ENCODE peak calls at places on chromosomes 1 and 21, in ten cellular contexts. A is transverse colon, Y is prostate gland, P is right lobe of liver, B is stomach, W is esophagus squamous epithelium, G is sigmoid colon, U is K562, D is IMR-90, T is tibial nerve. I is an unnamed sample. For H3K4me1, the result is how much of the 10 kb centered on the place peaks cover.

GRCh38 chr1:169985757-169986156 is 88.7 kb downstream of the KIFAP3 start:
- DNase-seq in A (no peak), T (no peak), D (no peak), G (no peak), W (no peak), Y (no peak), U (no peak), P (no peak), B (no peak), I (no peak)

GRCh38 chr1:205515781-205516253 is 11.3 kb downstream of the CDK18 start:
- DNase-seq in W (no peak), Y (no peak), G (peak), T (no peak), U (peak), B (no peak), A (peak), D (no peak), P (no peak), I (no peak)

GRCh38 chr1:156816561-156817328 is at the start of gene SH2D2A:
- DNase-seq in T (no peak), A (peak), D (peak), P (peak), W (peak), Y (no peak), B (peak), G (peak), U (peak), I (peak)

GRCh38 chr1:161100534-161100933 is 2.4 kb downstream of the KLHDC9 start:
- DNase-seq in P (no peak), Y (no peak), U (no peak), W (no peak), G (no peak), B (no peak), D (no peak), T (no peak), A (no peak), I (no peak)

GRCh38 chr1:203422116-203422515 is 53.5 kb upstream of the PRELP start:
- DNase-seq in G (no peak), A (no peak), D (no peak), B (no peak), Y (no peak), U (no peak), T (no peak), W (no peak), P (no peak), I (no peak)

GRCh38 chr1:2541619-2542246 is 11.7 kb upstream of the HES5 start:
- DNase-seq in W (no peak), Y (peak), A (peak), B (peak), P (no peak), T (no peak), D (no peak), U (peak), G (no peak), I (no peak)

GRCh38 chr1:80054129-80054528 is 1047.6 kb upstream of the ADGRL4 start:
- DNase-seq in A (no peak), D (peak), W (no peak), B (no peak), P (no peak), T (no peak), Y (no peak), U (peak), G (peak), I (no peak)

GRCh38 chr1:217534566-217534965 is 96.3 kb downstream of the GPATCH2 start:
- DNase-seq in A (no peak), B (no peak), T (no peak), Y (no peak), G (no peak), W (no peak), D (no peak), U (no peak), P (no peak), I (no peak)

GRCh38 chr1:227766015-227766634 is 30.9 kb downstream of the SNAP47 start:
- DNase-seq in W (no peak), G (no peak), T (no peak), P (no peak), A (peak), Y (no peak), U (no peak), D (peak), B (peak), I (no peak)

GRCh38 chr1:87594736-87595383 is 266.2 kb downstream of the LMO4 start:
- DNase-seq in G (no peak), T (no peak), D (no peak), A (no peak), Y (no peak), W (no peak), P (no peak), B (no peak), U (no peak), I (no peak)

GRCh38 chr1:167095368-167095767 is 1.5 kb downstream of the STYXL2 start:
- DNase-seq in A (no peak), P (no peak), W (no peak), Y (no peak), B (no peak), T (no peak), D (peak), G (no peak), U (no peak), I (peak)

GRCh38 chr1:158180741-158181576 is at the start of gene CD1D:
- DNase-seq in A (peak), Y (no peak), D (no peak), G (peak), B (no peak), P (peak), W (no peak), U (no peak), T (no peak), I (no peak)

GRCh38 chr1:215905493-215906095 is 338.5 kb downstream of the KCTD3 start:
- DNase-seq in Y (no peak), U (no peak), P (no peak), W (no peak), A (no peak), T (no peak), B (no peak), G (no peak), D (peak), I (no peak)

GRCh38 chr21:32889596-32889995 is 118.0 kb upstream of the PAXBP1 start:
- DNase-seq in W (no peak), U (no peak), P (no peak), D (no peak), B (no peak), Y (no peak), A (no peak), G (no peak), T (no peak), I (no peak)

GRCh38 chr1:234532511-234532922 is 53.5 kb upstream of the TARBP1 start:
- DNase-seq in T (peak), Y (peak), W (no peak), B (peak), U (no peak), A (peak), D (no peak), G (peak), P (peak), I (peak)

GRCh38 chr21:27646691-27647090 is 679.8 kb upstream of the ADAMTS5 start:
- DNase-seq in U (no peak), P (no peak), W (no peak), Y (no peak), A (no peak), G (no peak), D (no peak), B (no peak), T (no peak), I (no peak)

GRCh38 chr1:56396524-56397067 is 182.8 kb downstream of the PLPP3 start:
- DNase-seq in D (no peak), U (no peak), B (no peak), G (no peak), W (no peak), T (no peak), P (no peak), A (no peak), Y (no peak), I (no peak)

GRCh38 chr21:34333150-34333739 is 30.6 kb upstream of the KCNE2 start:
- DNase-seq in W (no peak), B (no peak), Y (no peak), D (peak), P (no peak), U (no peak), G (no peak), A (no peak), T (no peak), I (no peak)

GRCh38 chr1:3393024-3393986 is 61.2 kb upstream of the ARHGEF16 start:
- DNase-seq in U (no peak), D (peak), Y (no peak), T (no peak), W (no peak), A (peak), P (no peak), B (peak), G (no peak), I (no peak)

GRCh38 chr1:111214086-111214801 is 13.3 kb upstream of the CHI3L2 start:
- DNase-seq in D (peak), T (no peak), W (no peak), U (peak), B (no peak), P (no peak), Y (no peak), A (no peak), G (no peak), I (no peak)

GRCh38 chr21:42852925-42853570 is 26.3 kb downstream of the WDR4 start:
- DNase-seq in A (no peak), W (no peak), G (no peak), T (no peak), P (no peak), U (no peak), D (no peak), Y (no peak), B (no peak), I (no peak)

GRCh38 chr1:58893257-58893869 is 109.5 kb upstream of the JUN start:
- DNase-seq in A (peak), W (no peak), P (no peak), B (peak), D (no peak), Y (no peak), T (no peak), U (peak), G (no peak), I (no peak)

GRCh38 chr21:32702702-32703101 is 25.1 kb downstream of the SYNJ1 start:
- DNase-seq in G (no peak), P (no peak), D (peak), U (peak), W (no peak), T (no peak), Y (no peak), B (no peak), A (no peak), I (no peak)

GRCh38 chr1:243213045-243213787 is 41.9 kb downstream of the CEP170 start:
- DNase-seq in P (no peak), G (no peak), T (no peak), A (no peak), D (peak), Y (no peak), B (no peak), U (no peak), W (no peak), I (no peak)

GRCh38 chr1:101050869-101051268 is 25.3 kb upstream of the DPH5 start:
- DNase-seq in D (no peak), A (no peak), W (no peak), B (no peak), G (no peak), P (no peak), U (no peak), T (no peak), Y (no peak), I (no peak)

GRCh38 chr1:180935326-180936109 is 22.8 kb downstream of the KIAA1614 start:
- DNase-seq in G (no peak), W (no peak), T (no peak), A (peak), B (no peak), U (peak), Y (no peak), P (peak), D (no peak), I (no peak)

GRCh38 chr1:156347337-156347736 is 9.0 kb downstream of the TSACC start:
- DNase-seq in P (no peak), U (no peak), Y (no peak), G (no peak), T (no peak), B (no peak), W (no peak), D (peak), A (no peak), I (no peak)

GRCh38 chr1:234559152-234559916 is 50.6 kb downstream of the IRF2BP2 start:
- DNase-seq in B (no peak), P (no peak), Y (no peak), U (no peak), D (no peak), G (no peak), T (no peak), A (no peak), W (no peak), I (peak)

GRCh38 chr1:24643362-24644346 is 552 bp downstream of the SRRM1 start:
- DNase-seq in P (no peak), Y (peak), A (peak), U (peak), G (no peak), B (peak), T (no peak), W (no peak), D (no peak), I (no peak)

GRCh38 chr1:5830771-5831599 is 161.2 kb downstream of the NPHP4 start:
- DNase-seq in A (no peak), Y (no peak), D (no peak), G (no peak), B (no peak), P (no peak), W (no peak), T (no peak), U (peak), I (no peak)

GRCh38 chr21:43824250-43824882 is 35.0 kb downstream of the RRP1 start:
- DNase-seq in T (no peak), D (peak), U (peak), W (no peak), A (no peak), B (no peak), P (no peak), Y (no peak), G (peak), I (no peak)

DNA sequence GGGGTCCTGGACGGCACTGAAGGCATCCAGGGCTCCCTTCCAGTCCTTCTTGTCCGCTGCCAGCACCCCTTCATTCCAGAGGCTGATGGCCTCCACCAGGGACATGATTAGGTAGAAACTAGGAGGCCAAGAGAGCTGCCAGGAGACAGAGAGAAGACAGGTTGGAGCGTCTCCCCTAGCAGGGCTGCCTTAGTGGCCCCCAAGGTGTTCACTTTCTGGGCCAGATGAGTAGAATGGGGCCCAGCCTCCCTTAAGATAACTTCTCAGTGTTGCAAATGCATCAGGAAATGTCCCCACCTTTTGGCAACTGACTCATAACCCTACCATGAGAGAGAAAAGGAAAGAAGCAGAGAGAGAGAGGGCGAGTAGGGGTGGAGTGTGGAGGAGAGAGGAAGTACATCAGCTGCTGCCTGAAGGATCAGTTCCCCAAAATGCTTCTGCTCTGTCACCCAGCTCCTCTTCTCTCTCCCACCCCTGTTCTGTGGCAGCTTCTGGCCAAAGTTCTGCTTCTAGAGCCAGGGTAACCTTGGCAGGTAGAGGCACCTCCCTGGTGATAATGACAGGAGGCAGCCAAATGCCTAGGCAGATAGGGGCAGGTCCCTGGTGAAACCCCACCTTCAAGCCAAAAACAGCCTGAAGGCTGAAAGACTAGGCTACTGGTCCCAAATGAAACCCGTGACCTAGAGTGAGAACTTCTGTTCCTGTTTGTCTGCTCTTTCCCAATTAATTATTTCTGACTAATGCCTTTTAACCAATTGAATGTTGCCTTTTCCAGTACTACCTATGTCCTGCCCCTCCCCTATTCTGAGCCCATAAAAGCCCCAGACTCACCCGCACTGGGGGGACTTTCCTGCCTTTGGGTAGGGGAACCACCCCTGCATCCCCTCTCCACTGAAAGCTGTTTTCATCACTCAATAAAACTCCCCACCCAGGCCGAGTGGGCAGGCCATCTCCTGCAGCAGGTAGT is at the start of gene NCF2:
- DNase-seq in Y (no peak), U (no peak), W (no peak), T (peak), D (peak), G (no peak), P (no peak), A (peak), B (peak), I (no peak)
- TF ChIP-seq POLR2A in Y (no peak), U (no peak), W (no peak), T (no peak), D (no peak), G (no peak), P (no peak), A (no peak), B (no peak), I (no peak)

DNA sequence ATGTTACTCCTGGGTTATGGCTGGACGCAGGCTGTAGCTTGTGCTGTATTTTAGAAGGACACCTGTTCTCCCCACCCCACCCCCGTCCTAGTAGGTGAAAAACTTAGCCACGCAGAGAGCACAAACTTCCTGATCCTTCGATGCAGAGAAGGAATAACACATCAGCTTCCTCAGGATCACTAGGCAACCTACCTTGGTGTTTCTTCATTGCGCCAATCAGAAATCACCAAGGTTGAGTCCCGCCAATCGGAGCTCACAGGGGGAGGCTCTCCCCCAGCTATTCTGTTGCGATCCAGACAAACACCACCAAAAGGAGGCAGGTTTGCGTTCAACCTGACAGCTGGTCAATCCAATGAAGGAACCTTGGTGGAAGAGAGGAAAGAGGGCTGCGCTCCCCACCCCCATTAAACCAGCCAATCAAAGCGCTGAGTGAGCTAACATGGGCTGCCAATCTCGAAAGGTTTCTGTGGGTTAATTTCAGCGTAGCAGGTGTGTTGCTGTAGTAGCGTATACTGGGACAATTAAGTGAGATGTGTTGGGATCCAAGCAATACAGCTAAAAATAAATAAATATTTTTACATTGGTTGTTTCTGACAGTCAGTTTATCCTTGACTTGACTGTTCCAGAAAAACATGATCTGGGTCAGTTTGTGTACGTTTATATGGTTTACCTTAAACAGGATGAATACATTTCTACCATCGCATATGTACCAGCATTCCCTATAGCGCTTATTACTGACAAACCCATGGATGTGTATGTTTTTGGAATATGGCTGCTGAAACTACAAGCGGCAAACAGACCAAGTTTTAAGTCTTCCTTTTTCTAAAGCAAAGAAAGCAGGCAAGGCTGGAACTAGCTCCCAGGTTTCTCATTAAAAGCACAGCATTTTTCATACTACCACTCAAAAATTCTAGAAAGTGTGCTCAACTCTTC is at the start of gene GOLPH3L:
- DNase-seq in B (peak), A (peak), U (peak), P (peak), W (peak), Y (peak), G (peak), T (peak), D (peak), I (peak)
- TF ChIP-seq CTCF in B (no peak), A (no peak), U (no peak), P (peak), W (no peak), Y (peak), G (no peak), T (peak), D (peak), I (no peak)

DNA sequence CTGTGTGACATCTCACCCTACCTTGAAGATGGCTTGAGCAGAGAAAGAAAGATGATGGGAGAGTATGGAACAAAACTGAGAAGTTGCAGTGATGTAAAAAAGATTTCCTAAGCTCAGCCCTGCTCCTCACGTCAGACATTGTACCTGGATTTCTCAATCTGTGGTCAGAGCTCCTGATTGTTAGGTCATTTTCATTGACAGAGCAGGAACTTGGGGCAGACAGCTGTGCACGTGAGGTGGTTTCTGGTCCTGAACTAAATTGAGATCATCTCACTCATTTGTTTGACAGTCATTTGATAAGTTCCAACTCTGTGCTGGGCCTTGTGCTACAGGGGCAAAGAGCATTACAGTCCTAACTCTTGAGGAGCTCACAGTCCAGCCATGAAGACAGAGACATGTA is 10.2 kb downstream of the TRAF3IP3 start:
- DNase-seq in U (no peak), W (no peak), P (no peak), Y (no peak), T (no peak), B (no peak), G (no peak), D (no peak), A (no peak), I (no peak)
- H3K4me1 ChIP-seq in U (under half), W (under half), P (under half), Y (under half), T (under half), B (under half), G (under half), D (under half), A (under half), I (under half)

GRCh38 chr1:103109291-103109920 is 1.1 kb upstream of the COL11A1 start:
- DNase-seq in U (no peak), D (no peak), G (no peak), P (no peak), B (no peak), W (no peak), T (no peak), Y (no peak), A (no peak), I (no peak)

GRCh38 chr1:103110701-103111100 is 2.4 kb upstream of the COL11A1 start:
- DNase-seq in T (no peak), D (no peak), A (no peak), U (no peak), G (no peak), W (no peak), B (no peak), P (no peak), Y (no peak), I (no peak)

GRCh38 chr1:103111926-103112325 is 3.6 kb upstream of the COL11A1 start:
- DNase-seq in A (no peak), G (no peak), T (no peak), B (no peak), P (no peak), U (no peak), D (peak), W (no peak), Y (no peak), I (no peak)

GRCh38 chr1:103108525-103109150 is 316 bp upstream of the COL11A1 start:
- DNase-seq in T (no peak), D (no peak), W (no peak), Y (no peak), P (no peak), A (no peak), G (peak), U (no peak), B (no peak), I (no peak)

GRCh38 chr1:103112535-103112934 is 4.2 kb upstream of the COL11A1 start:
- DNase-seq in G (no peak), U (no peak), T (no peak), Y (no peak), B (no peak), A (no peak), P (no peak), W (no peak), D (no peak), I (no peak)
- TF ChIP-seq POLR2A in G (no peak), U (no peak), T (no peak), Y (no peak), B (no peak), A (no peak), P (no peak), W (no peak), D (no peak), I (no peak)

DNA sequence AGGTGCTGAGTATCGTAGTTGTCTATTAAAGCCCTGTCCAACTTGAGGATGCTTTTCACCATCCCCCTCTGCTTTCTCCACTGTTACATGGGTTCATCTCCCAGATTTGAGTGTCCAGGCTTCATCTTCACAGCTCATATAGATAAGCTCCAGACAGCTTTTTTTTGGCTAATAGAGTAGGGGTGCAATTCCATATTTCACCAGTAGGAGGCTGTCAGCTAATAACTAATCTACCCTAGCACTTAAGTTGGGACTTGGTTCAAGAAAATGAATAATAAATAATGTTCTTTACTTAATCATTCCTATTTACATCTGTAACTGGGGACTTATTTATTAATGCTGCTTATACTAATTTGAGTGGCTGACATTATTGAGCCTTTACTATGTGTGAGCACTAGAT is 124.5 kb downstream of the IGSF21 start:
- DNase-seq in P (no peak), A (no peak), U (peak), T (no peak), G (no peak), W (no peak), D (no peak), Y (no peak), B (no peak), I (no peak)
- TF ChIP-seq CTCF in P (no peak), A (no peak), U (peak), T (no peak), G (no peak), W (no peak), D (no peak), Y (no peak), B (no peak), I (no peak)

I was measured in breast epithelium.